ENCODE peak calls at places on chromosomes 11 and 22, in four cellular contexts. A is endodermal cell, X is upper lobe of right lung, G is OCI-LY7. J is an unnamed sample.

GRCh38 chr11:73147771-73148681 is 5.9 kb upstream of the FCHSD2 start:
- DNase-seq in G (no peak), X (no peak), A (no peak), J (no peak)

GRCh38 chr11:17381156-17381555 is 7.3 kb downstream of the KCNJ11 start:
- DNase-seq in A (no peak), G (no peak), X (no peak), J (peak; percentile 29)

GRCh38 chr11:64519541-64519940 is 71.5 kb upstream of the SLC22A12 start:
- DNase-seq in A (no peak), X (peak; percentile 56), G (no peak), J (no peak)

GRCh38 chr11:64885367-64886286 is 7.2 kb upstream of the EHD1 start:
- DNase-seq in X (no peak), G (no peak), A (no peak), J (peak; percentile 89)

GRCh38 chr22:36334838-36335603 is 52.7 kb downstream of the MYH9 start:
- DNase-seq in G (no peak), X (no peak), A (no peak), J (no peak)

GRCh38 chr11:17855531-17856290 is 121.1 kb downstream of the KCNC1 start:
- DNase-seq in A (no peak), G (no peak), X (no peak), J (no peak)

GRCh38 chr11:131649861-131650260 is 279.4 kb downstream of the NTM start:
- DNase-seq in A (peak; percentile 13), X (no peak), G (no peak), J (no peak)

GRCh38 chr11:65423516-65424199 is 1.1 kb downstream of the NEAT1 start:
- DNase-seq in X (peak; percentile 69), A (peak; percentile 59), G (peak; percentile 45), J (no peak)

GRCh38 chr11:60389279-60389910 is 6.9 kb upstream of the MS4A14 start:
- DNase-seq in G (peak; percentile 28), A (no peak), X (no peak), J (no peak)

GRCh38 chr22:37162221-37163095 is 12.7 kb upstream of the IL2RB start:
- DNase-seq in X (no peak), A (no peak), G (no peak), J (no peak)

GRCh38 chr11:105181100-105181499 is 41.5 kb upstream of the CARD18 start:
- DNase-seq in G (no peak), A (no peak), X (no peak), J (peak; percentile 81)

GRCh38 chr11:69671734-69672465 is 3.3 kb downstream of the LTO1 start:
- DNase-seq in A (no peak), G (no peak), X (no peak), J (no peak)

GRCh38 chr22:35862697-35863096 is 145.0 kb downstream of the APOL5 start:
- DNase-seq in X (no peak), A (no peak), G (no peak), J (no peak)

GRCh38 chr11:48043111-48043997 is 63.0 kb downstream of the PTPRJ start:
- DNase-seq in X (no peak), A (no peak), G (peak; percentile 91), J (no peak)

GRCh38 chr11:124898711-124899110 is 1.0 kb upstream of the ROBO4 start:
- DNase-seq in A (peak; percentile 65), X (no peak), G (no peak), J (no peak)

GRCh38 chr22:39649500-39650089 is 79.0 kb downstream of the CACNA1I start:
- DNase-seq in A (no peak), X (no peak), G (no peak), J (no peak)

GRCh38 chr11:8927233-8927632 is 5.5 kb downstream of the C11orf16 start:
- DNase-seq in X (no peak), A (no peak), G (no peak), J (no peak)

GRCh38 chr11:117217141-117217609 is 14.7 kb downstream of the PCSK7 start:
- DNase-seq in G (no peak), X (peak; percentile 7), A (no peak), J (peak; percentile 65)

GRCh38 chr22:36326178-36327161 is 61.3 kb downstream of the MYH9 start:
- DNase-seq in G (no peak), X (no peak), A (no peak), J (no peak)

GRCh38 chr22:30809086-30809485 is 114.4 kb downstream of the OSBP2 start:
- DNase-seq in G (no peak), X (no peak), A (no peak), J (no peak)

GRCh38 chr11:72932132-72932570 is 117.9 kb downstream of the ATG16L2 start:
- DNase-seq in A (no peak), G (no peak), X (no peak), J (no peak)

GRCh38 chr11:13140873-13141655 is 131.9 kb downstream of the RASSF10 start:
- DNase-seq in G (no peak), X (no peak), A (no peak), J (no peak)

GRCh38 chr11:16902182-16902581 is 112.0 kb downstream of the PLEKHA7 start:
- DNase-seq in G (no peak), X (no peak), A (no peak), J (no peak)

GRCh38 chr11:22130462-22131053 is 62.3 kb upstream of the ANO5 start:
- DNase-seq in X (no peak), A (no peak), G (peak; percentile 1), J (no peak)

GRCh38 chr11:42631223-42631843 is 680.5 kb upstream of the API5 start:
- DNase-seq in A (peak; percentile 52), G (peak; percentile 11), X (no peak), J (peak; percentile 36)
- TF ChIP-seq CTCF in A (peak; percentile 73), G (peak; percentile 74), X (no peak), J (no peak)

DNA sequence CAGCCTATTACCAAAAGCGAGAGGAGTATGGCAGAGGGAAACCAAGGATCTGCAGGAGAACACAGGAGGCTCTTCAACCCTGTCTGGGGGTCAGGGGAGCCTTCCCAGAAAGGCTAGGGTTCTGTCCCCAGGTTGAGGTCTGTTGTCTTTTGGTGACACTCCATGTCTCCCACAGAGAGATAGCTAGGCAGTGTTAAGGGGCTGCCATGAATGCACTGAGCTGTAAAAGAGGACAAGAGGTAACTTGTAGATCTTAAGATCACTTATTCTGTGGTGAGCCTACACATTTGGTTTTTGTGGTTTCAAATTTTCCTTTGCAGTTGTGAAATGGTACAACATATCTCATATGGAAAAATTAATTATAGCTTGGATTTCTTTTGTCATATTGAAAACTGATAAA is 6.0 kb upstream of the ACER3 start:
- DNase-seq in A (no peak), G (no peak), X (no peak), J (no peak)
- H3K27ac ChIP-seq in A (no peak overlapping the region), G (no peak overlapping the region), X (no peak overlapping the region), J (no peak overlapping the region)

GRCh38 chr22:43592470-43592869 is 180.7 kb downstream of the MPPED1 start:
- DNase-seq in A (peak; percentile 77), X (no peak), G (no peak), J (no peak)
- TF ChIP-seq CTCF in A (peak; percentile 84), X (peak; percentile 12), G (peak; percentile 22), J (no peak)

DNA sequence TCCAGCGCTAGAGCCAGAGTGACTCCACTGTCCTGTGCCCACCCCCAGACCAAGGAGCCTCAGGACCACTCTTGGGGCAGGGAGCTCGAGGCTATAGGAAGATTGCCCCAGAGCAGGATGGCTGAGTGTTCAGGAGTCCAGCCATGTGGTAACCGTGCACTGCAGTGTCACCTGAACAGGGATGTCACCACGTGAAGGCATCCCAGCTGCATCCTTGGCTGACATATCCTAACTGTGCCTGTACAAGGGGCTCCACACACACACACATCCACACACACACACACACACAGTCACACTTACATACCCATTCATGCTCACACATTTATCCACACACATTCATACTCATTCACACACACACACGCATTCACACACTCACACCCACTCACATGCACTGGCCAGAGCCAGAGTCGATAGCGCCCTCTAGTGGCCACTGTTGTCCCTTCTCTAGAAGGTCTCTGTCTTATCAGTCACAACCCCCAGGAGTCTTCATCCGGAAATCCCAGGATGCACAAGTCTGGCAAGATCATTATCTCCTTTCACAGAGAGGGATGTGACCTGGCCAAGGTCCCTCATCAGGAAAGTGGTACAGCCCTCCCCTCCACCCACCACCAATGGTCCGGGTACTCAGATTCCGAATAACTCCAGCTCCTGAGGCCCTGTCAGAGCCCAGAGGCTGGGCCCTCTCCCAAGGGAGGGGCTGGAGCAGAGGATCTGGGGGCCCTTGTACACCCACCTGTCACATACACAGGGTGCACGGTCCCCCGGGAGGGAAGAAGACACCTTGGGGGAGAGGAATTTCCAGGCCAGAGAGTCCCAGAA is 55.1 kb downstream of the IGLL5 start:
- DNase-seq in G (peak; percentile 89), A (peak; percentile 94), X (peak; percentile 67), J (peak; percentile 59)
- H3K27ac ChIP-seq in G (peak overlapping the region; percentile 90), A (no peak overlapping the region), X (no peak overlapping the region), J (peak overlapping the region; percentile 13)

GRCh38 chr11:115501895-115502589 is 2.2 kb downstream of the CADM1 start:
- DNase-seq in G (peak; percentile 55), A (no peak), X (no peak), J (no peak)

GRCh38 chr11:115502636-115503082 is 1.6 kb downstream of the CADM1 start:
- DNase-seq in A (no peak), X (no peak), G (no peak), J (no peak)

GRCh38 chr11:115503886-115504278 is 333 bp downstream of the CADM1 start:
- DNase-seq in A (no peak), X (no peak), G (no peak), J (no peak)

GRCh38 chr11:115504279-115505158 is at the start of gene CADM1:
- DNase-seq in G (peak; percentile 98), X (peak; percentile 98), A (peak; percentile 99), J (peak; percentile 38)

GRCh38 chr11:115503083-115503885 is 931 bp downstream of the CADM1 start:
- DNase-seq in X (peak; percentile 90), A (peak; percentile 87), G (peak; percentile 88), J (no peak)
- TF ChIP-seq CTCF in X (peak; percentile 56), A (peak; percentile 57), G (peak; percentile 68), J (peak; percentile 56)

J was measured in brain microvascular endothelial cell.